ENCODE peak calls at places on chromosome 10, in six cellular contexts. O, A, F, N, T and H are unnamed samples.

GRCh38 chr10:8073696-8074416 is 19.4 kb downstream of the GATA3 start:
- DNase-seq in O (no peak), A (no peak), F (no peak), N (no peak), T (no peak), H (no peak)

GRCh38 chr10:35874326-35875070 is 232.4 kb upstream of the FZD8 start:
- DNase-seq in O (no peak), A (no peak), F (no peak), N (no peak), T (no peak), H (no peak)

GRCh38 chr10:103350522-103351260 is at the start of gene PCGF6:
- DNase-seq in O (peak; percentile 31), A (peak; percentile 82), F (peak; percentile 93), N (peak; percentile 90), T (peak; percentile 85), H (peak; percentile 62)

GRCh38 chr10:92757720-92758119 is 68.0 kb downstream of the HHEX start:
- DNase-seq in O (no peak), A (no peak), F (no peak), N (no peak), T (no peak), H (no peak)

GRCh38 chr10:101839421-101840063 is 4.1 kb downstream of the KCNIP2 start:
- DNase-seq in O (peak; percentile 28), A (no peak), F (peak; percentile 56), N (no peak), T (peak; percentile 48), H (no peak)

GRCh38 chr10:128013626-128014025 is 106.7 kb downstream of the PTPRE start:
- DNase-seq in O (no peak), A (no peak), F (no peak), N (no peak), T (no peak), H (no peak)

GRCh38 chr10:112739219-112739969 is 210.7 kb upstream of the TCF7L2 start:
- DNase-seq in O (no peak), A (no peak), F (no peak), N (no peak), T (no peak), H (no peak)

GRCh38 chr10:34743804-34744203 is 71.3 kb downstream of the PARD3 start:
- DNase-seq in O (no peak), A (no peak), F (no peak), N (no peak), T (peak; percentile 63), H (no peak)

GRCh38 chr10:126609566-126609965 is 60.9 kb downstream of the C10orf90 start:
- DNase-seq in O (no peak), A (no peak), F (no peak), N (no peak), T (no peak), H (no peak)

GRCh38 chr10:77315511-77316129 is 322.0 kb downstream of the KCNMA1 start:
- DNase-seq in O (no peak), A (no peak), F (no peak), N (no peak), T (no peak), H (no peak)
- TF ChIP-seq CTCF in O (no peak), A (no peak), F (no peak), N (no peak), T (no peak), H (no peak)

DNA sequence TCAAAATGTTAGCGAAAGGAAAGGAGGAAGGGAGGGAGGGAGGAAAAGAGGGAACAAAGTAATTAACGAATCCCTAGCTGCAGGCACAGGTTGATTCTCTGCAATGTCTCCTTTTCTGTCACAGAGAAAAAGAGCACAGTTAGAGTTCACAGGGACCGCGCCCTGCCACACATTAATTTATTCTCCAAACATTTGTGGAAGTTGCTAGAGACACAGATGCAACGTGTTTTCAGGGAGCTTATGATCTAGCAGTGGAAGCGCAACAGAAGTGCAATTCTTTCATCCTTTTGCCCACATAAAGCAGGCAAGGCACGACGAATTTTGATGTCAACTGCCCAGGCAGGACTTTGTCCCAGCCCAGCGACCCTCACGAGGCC is 101.6 kb upstream of the ZNF438 start:
- DNase-seq in O (no peak), A (no peak), F (no peak), N (no peak), T (no peak), H (no peak)
- H3K27ac ChIP-seq in O (no peak overlapping the region), A (no peak overlapping the region), F (no peak overlapping the region), N (peak overlapping the region; percentile 35), T (peak overlapping the region; percentile 92), H (no peak overlapping the region)

GRCh38 chr10:123997013-123997412 is 96.4 kb downstream of the CHST15 start:
- DNase-seq in O (no peak), A (no peak), F (no peak), N (no peak), T (no peak), H (no peak)
- TF ChIP-seq CTCF in O (no peak), A (no peak), F (no peak), N (no peak), T (no peak), H (no peak)

GRCh38 chr10:97690138-97690537 is 3.1 kb upstream of the AVPI1 start:
- DNase-seq in O (no peak), A (no peak), F (no peak), N (no peak), T (no peak), H (no peak)
- H3K27ac ChIP-seq in O (no peak overlapping the region), A (peak overlapping the region; percentile 92), F (no peak overlapping the region), N (peak overlapping the region; percentile 93), T (no peak overlapping the region), H (peak overlapping the region; percentile 79)

GRCh38 chr10:26445411-26446031 is 7.4 kb downstream of the APBB1IP start:
- DNase-seq in O (no peak), A (no peak), F (no peak), N (no peak), T (no peak), H (no peak)
- TF ChIP-seq CTCF in O (no peak), A (no peak), F (no peak), N (no peak), T (no peak), H (peak; percentile 21)

GRCh38 chr10:43389867-43390266 is 18.4 kb downstream of the FXYD4 start:
- DNase-seq in O (no peak), A (no peak), F (no peak), N (no peak), T (no peak), H (no peak)

GRCh38 chr10:43386981-43387677 is 15.7 kb downstream of the FXYD4 start:
- DNase-seq in O (no peak), A (no peak), F (no peak), N (no peak), T (no peak), H (no peak)

GRCh38 chr10:43386549-43386948 is 15.1 kb downstream of the FXYD4 start:
- DNase-seq in O (no peak), A (no peak), F (no peak), N (no peak), T (no peak), H (no peak)

GRCh38 chr10:43385412-43386004 is 14.1 kb downstream of the FXYD4 start:
- DNase-seq in O (no peak), A (no peak), F (no peak), N (no peak), T (no peak), H (no peak)

GRCh38 chr10:43387678-43388032 is 16.2 kb downstream of the FXYD4 start:
- DNase-seq in O (no peak), A (no peak), F (no peak), N (no peak), T (no peak), H (no peak)
- H3K27ac ChIP-seq in O (no peak overlapping the region), A (no peak overlapping the region), F (no peak overlapping the region), N (no peak overlapping the region), T (no peak overlapping the region), H (no peak overlapping the region)

DNA sequence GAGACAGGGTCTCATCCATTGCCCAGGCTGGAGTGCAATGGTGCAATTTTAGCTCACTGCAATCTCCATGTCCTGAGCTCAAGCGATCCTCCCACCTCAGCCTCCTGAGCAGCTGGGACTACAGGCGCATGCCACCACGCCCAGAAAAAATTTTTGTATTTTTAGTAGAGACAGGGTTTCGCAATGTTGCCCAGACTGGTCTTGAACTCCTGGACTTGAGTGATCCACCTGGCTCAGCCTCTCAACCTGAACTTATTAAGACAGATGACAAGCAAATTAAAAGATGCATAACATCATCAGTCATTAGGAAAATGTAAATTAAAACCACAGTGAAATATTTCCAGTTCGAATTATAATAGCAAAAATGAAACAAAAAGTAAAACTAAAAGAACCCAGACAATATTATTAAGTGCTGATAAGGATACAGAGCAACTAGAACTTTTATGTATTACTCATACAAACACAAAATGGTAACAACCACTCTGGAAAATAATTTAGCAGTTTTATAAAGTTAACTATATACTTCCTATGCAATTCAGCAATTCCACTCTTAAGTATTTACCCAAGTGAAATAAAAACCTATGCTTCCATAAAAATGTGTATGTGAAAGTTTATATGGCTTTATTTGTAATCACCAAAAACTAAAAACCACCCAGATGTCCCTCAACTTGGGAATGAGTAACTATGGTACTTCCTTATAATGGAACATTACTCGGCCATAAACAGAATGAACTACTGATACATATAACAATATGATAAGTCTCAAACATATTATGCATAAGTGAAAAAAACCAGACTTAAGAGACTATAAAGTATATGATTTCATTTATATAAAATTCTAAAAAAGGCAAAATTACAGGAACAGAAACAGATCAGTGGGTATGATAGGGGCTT is 15.3 kb downstream of the ZFAND4 start:
- DNase-seq in O (no peak), A (no peak), F (no peak), N (no peak), T (no peak), H (no peak)
- TF ChIP-seq CTCF in O (no peak), A (no peak), F (no peak), N (no peak), T (no peak), H (no peak)

DNA sequence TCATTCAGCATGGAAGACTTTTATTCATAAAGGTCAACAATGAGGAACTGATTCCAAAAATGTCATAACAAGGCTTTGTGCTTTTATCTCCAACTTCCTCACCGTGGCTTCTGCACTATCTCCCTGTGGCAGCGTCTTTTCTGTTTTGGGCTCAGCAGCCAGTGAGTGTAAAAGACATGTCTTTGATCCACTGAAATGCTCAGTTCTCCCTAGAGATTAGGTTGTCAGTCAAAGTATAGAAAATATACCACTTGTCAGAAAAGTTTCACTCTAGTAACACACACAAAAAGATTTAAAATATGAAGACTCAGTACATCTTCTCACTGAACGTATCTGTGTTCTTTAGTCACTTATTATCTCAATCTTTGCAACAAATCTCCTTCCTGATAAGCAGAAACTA is 901.8 kb upstream of the ZWINT start:
- DNase-seq in O (no peak), A (no peak), F (peak; percentile 3), N (no peak), T (no peak), H (no peak)
- H3K27ac ChIP-seq in O (no peak overlapping the region), A (no peak overlapping the region), F (peak overlapping the region; percentile 35), N (no peak overlapping the region), T (no peak overlapping the region), H (no peak overlapping the region)

DNA sequence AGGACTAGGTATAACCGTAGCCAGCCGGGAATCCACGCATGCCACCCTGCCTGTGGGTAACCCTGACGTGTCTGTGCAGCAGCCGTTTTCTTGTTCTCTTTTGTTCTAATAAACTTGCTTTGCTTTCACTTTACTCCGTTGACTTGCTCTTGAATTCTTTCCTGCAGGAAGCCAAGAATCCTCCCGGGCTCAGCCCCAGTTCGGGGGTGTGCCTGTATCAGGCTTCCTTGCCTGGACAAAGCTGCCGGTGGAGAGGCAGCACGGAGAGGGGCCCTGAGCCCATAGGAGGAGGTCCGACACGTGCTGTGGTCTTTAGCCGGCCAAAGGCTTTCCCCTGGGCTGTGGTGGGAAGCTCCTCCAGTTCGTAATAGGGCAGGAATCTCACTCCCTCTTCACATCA is 256.5 kb upstream of the PPP2R2D start:
- DNase-seq in O (no peak), A (no peak), F (no peak), N (no peak), T (no peak), H (no peak)
- TF ChIP-seq CTCF in O (no peak), A (no peak), F (no peak), N (no peak), T (no peak), H (no peak)